ENCODE peak calls at places on chromosomes 12 and 14, in five cellular contexts. One of them, this sample, is unnamed.

GRCh38 chr14:91243098-91243483 is 1.4 kb downstream of the GPR68 start:
- DNase-seq in left lung: no peak
- DNase-seq in lower lobe of right lung: no peak
- DNase-seq in neural progenitor cell: no peak
- DNase-seq in A549: no peak
- DNase-seq in this sample: no peak

GRCh38 chr12:43884683-43885410 is 49.0 kb downstream of the TMEM117 start:
- DNase-seq in left lung: no peak
- DNase-seq in lower lobe of right lung: no peak
- DNase-seq in neural progenitor cell: peak
- DNase-seq in A549: no peak
- DNase-seq in this sample: no peak

GRCh38 chr14:62329427-62329826 is 567.2 kb downstream of the SNAPC1 start:
- DNase-seq in left lung: no peak
- DNase-seq in lower lobe of right lung: no peak
- DNase-seq in neural progenitor cell: no peak
- DNase-seq in A549: no peak
- DNase-seq in this sample: no peak

GRCh38 chr14:101564819-101565698 is 3.8 kb downstream of the DIO3 start:
- DNase-seq in left lung: no peak
- DNase-seq in lower lobe of right lung: peak
- DNase-seq in neural progenitor cell: peak
- DNase-seq in A549: no peak
- DNase-seq in this sample: no peak

GRCh38 chr12:95177201-95177768 is 40.0 kb downstream of the FGD6 start:
- DNase-seq in left lung: no peak
- DNase-seq in lower lobe of right lung: no peak
- DNase-seq in neural progenitor cell: no peak
- DNase-seq in A549: no peak
- DNase-seq in this sample: no peak

GRCh38 chr12:98653866-98654493 is 8.9 kb downstream of the APAF1 start:
- DNase-seq in left lung: no peak
- DNase-seq in lower lobe of right lung: no peak
- DNase-seq in neural progenitor cell: peak
- DNase-seq in A549: peak
- DNase-seq in this sample: peak

GRCh38 chr12:3668479-3669165 is 84.3 kb downstream of the CRACR2A start:
- DNase-seq in left lung: no peak
- DNase-seq in lower lobe of right lung: no peak
- DNase-seq in neural progenitor cell: no peak
- DNase-seq in A549: no peak
- DNase-seq in this sample: no peak

GRCh38 chr12:47736877-47737676 is 11.8 kb upstream of the ENDOU start:
- DNase-seq in left lung: peak
- DNase-seq in lower lobe of right lung: peak
- DNase-seq in neural progenitor cell: no peak
- DNase-seq in A549: no peak
- DNase-seq in this sample: no peak

GRCh38 chr14:24712909-24713308 is 78.9 kb upstream of the GZMB start:
- DNase-seq in left lung: no peak
- DNase-seq in lower lobe of right lung: no peak
- DNase-seq in neural progenitor cell: no peak
- DNase-seq in A549: no peak
- DNase-seq in this sample: no peak

GRCh38 chr14:32430326-32430725 is 101.2 kb downstream of the AKAP6 start:
- DNase-seq in left lung: no peak
- DNase-seq in lower lobe of right lung: no peak
- DNase-seq in neural progenitor cell: no peak
- DNase-seq in A549: no peak
- DNase-seq in this sample: no peak

GRCh38 chr12:39623919-39624318 is 4.3 kb upstream of the ABCD2 start:
- DNase-seq in left lung: no peak
- DNase-seq in lower lobe of right lung: no peak
- DNase-seq in neural progenitor cell: no peak
- DNase-seq in A549: no peak
- DNase-seq in this sample: no peak

GRCh38 chr12:71594214-71594948 is 69.3 kb downstream of the ZFC3H1 start:
- DNase-seq in left lung: no peak
- DNase-seq in lower lobe of right lung: no peak
- DNase-seq in neural progenitor cell: no peak
- DNase-seq in A549: peak
- DNase-seq in this sample: no peak

GRCh38 chr14:51776102-51776894 is 84.1 kb upstream of the GNG2 start:
- DNase-seq in left lung: no peak
- DNase-seq in lower lobe of right lung: no peak
- DNase-seq in neural progenitor cell: peak
- DNase-seq in A549: peak
- DNase-seq in this sample: no peak

GRCh38 chr12:50220357-50221061 is 53.3 kb upstream of the CERS5 start:
- DNase-seq in left lung: no peak
- DNase-seq in lower lobe of right lung: no peak
- DNase-seq in neural progenitor cell: peak
- DNase-seq in A549: no peak
- DNase-seq in this sample: no peak

GRCh38 chr12:117120787-117121186 is 21.6 kb upstream of the TESC start:
- DNase-seq in left lung: no peak
- DNase-seq in lower lobe of right lung: no peak
- DNase-seq in neural progenitor cell: no peak
- DNase-seq in A549: no peak
- DNase-seq in this sample: no peak

GRCh38 chr14:67577909-67578749 is 21.9 kb downstream of the PIGH start:
- DNase-seq in left lung: no peak
- DNase-seq in lower lobe of right lung: peak
- DNase-seq in neural progenitor cell: no peak
- DNase-seq in A549: no peak
- DNase-seq in this sample: no peak

GRCh38 chr12:101783150-101783549 is 43.9 kb upstream of the SYCP3 start:
- DNase-seq in left lung: no peak
- DNase-seq in lower lobe of right lung: no peak
- DNase-seq in neural progenitor cell: no peak
- DNase-seq in A549: no peak
- DNase-seq in this sample: peak

GRCh38 chr12:69982081-69982480 is 157.1 kb downstream of the MYRFL start:
- DNase-seq in left lung: no peak
- DNase-seq in lower lobe of right lung: no peak
- DNase-seq in neural progenitor cell: no peak
- DNase-seq in A549: no peak
- DNase-seq in this sample: no peak

GRCh38 chr12:30898846-30899245 is 27.7 kb upstream of the TSPAN11 start:
- DNase-seq in left lung: no peak
- DNase-seq in lower lobe of right lung: no peak
- DNase-seq in neural progenitor cell: no peak
- DNase-seq in A549: no peak
- DNase-seq in this sample: no peak

GRCh38 chr12:6524648-6525047 is 9.7 kb upstream of the GAPDH start:
- DNase-seq in left lung: no peak
- DNase-seq in lower lobe of right lung: no peak
- DNase-seq in neural progenitor cell: no peak
- DNase-seq in A549: no peak
- DNase-seq in this sample: no peak

GRCh38 chr14:26707234-26707633 is 109.4 kb upstream of the NOVA1 start:
- DNase-seq in left lung: no peak
- DNase-seq in lower lobe of right lung: no peak
- DNase-seq in neural progenitor cell: no peak
- DNase-seq in A549: no peak
- DNase-seq in this sample: no peak

GRCh38 chr12:62907561-62907960 is 27.4 kb downstream of the PPM1H start:
- DNase-seq in left lung: no peak
- DNase-seq in lower lobe of right lung: no peak
- DNase-seq in neural progenitor cell: no peak
- DNase-seq in A549: no peak
- DNase-seq in this sample: no peak

GRCh38 chr12:100404769-100405407 is 48.0 kb downstream of the SLC17A8 start:
- DNase-seq in left lung: peak
- DNase-seq in lower lobe of right lung: peak
- DNase-seq in neural progenitor cell: peak
- DNase-seq in A549: no peak
- DNase-seq in this sample: no peak

GRCh38 chr12:104668274-104668718 is 211.5 kb downstream of the CHST11 start:
- DNase-seq in left lung: no peak
- DNase-seq in lower lobe of right lung: peak
- DNase-seq in neural progenitor cell: no peak
- DNase-seq in A549: no peak
- DNase-seq in this sample: no peak

GRCh38 chr12:58529114-58529665 is 391.1 kb downstream of the LRIG3 start:
- DNase-seq in left lung: no peak
- DNase-seq in lower lobe of right lung: no peak
- DNase-seq in neural progenitor cell: no peak
- DNase-seq in A549: no peak
- DNase-seq in this sample: no peak

GRCh38 chr14:71141701-71142374 is 234.6 kb downstream of the PCNX1 start:
- DNase-seq in left lung: no peak
- DNase-seq in lower lobe of right lung: no peak
- DNase-seq in neural progenitor cell: no peak
- DNase-seq in A549: no peak
- DNase-seq in this sample: no peak

GRCh38 chr12:54355104-54355815 is 9.0 kb downstream of the GPR84 start:
- DNase-seq in left lung: no peak
- DNase-seq in lower lobe of right lung: no peak
- DNase-seq in neural progenitor cell: peak
- DNase-seq in A549: no peak
- DNase-seq in this sample: no peak
- TF ChIP-seq CTCF in left lung: no peak
- TF ChIP-seq CTCF in lower lobe of right lung: no peak
- TF ChIP-seq CTCF in neural progenitor cell: peak
- TF ChIP-seq CTCF in A549: no peak
- TF ChIP-seq CTCF in this sample: no peak

GRCh38 chr14:94143239-94143638 is 13.8 kb upstream of the IFI27L2 start:
- DNase-seq in left lung: no peak
- DNase-seq in lower lobe of right lung: no peak
- DNase-seq in neural progenitor cell: peak
- DNase-seq in A549: no peak
- DNase-seq in this sample: no peak
- TF ChIP-seq CTCF in left lung: no peak
- TF ChIP-seq CTCF in lower lobe of right lung: no peak
- TF ChIP-seq CTCF in neural progenitor cell: peak
- TF ChIP-seq CTCF in A549: no peak
- TF ChIP-seq CTCF in this sample: peak

DNA sequence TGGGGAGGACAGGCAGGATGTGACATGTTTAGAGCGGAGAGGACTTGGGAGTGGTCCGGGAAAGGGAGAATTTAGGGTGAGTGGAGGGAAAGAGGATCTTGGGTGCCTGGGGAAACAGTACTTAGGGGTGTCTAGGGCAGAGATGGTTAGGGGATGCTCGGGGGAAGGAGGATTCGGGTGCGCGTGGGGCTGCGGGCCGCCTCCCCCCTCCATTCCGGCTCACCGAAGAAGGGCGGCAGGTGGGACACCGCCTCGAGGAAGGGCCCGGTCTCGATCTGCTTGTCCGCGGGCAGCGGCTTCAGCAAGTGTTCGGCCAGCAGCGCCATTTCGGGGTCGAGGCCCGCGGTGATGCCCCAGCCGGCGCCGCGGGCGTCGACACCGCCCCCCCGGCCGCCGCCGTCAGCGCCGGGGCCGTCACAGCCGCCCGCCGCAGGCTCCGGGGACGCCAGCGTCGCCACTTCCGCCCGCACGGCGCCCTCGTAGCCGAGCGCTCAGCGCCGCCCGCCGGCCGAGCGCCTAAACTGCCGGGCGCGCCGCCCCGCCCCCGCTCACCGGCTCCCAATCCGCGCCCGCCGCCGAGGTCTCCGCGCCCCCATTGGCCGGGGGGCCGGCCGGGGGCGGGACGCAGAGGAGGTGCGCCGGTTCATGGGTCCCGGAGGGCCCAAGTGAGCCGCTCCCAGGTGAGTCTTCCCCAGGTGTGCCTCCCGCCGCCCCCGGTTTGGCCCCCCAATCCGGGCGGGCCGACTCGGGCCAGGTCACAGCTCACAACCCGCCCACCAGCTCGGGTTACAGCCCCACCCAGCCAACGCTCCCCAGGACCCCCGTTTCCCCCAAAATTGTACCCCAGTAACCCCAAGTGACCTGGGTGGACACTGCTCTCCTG is at the start of gene GLTP:
- DNase-seq in left lung: peak
- DNase-seq in lower lobe of right lung: peak
- DNase-seq in neural progenitor cell: peak
- DNase-seq in A549: peak
- DNase-seq in this sample: no peak
- TF ChIP-seq CTCF in left lung: peak
- TF ChIP-seq CTCF in lower lobe of right lung: peak
- TF ChIP-seq CTCF in neural progenitor cell: peak
- TF ChIP-seq CTCF in A549: peak
- TF ChIP-seq CTCF in this sample: peak

GRCh38 chr14:20667957-20668356 is 16.4 kb upstream of the RNASE4 start:
- DNase-seq in left lung: no peak
- DNase-seq in lower lobe of right lung: no peak
- DNase-seq in neural progenitor cell: no peak
- DNase-seq in A549: no peak
- DNase-seq in this sample: no peak

GRCh38 chr14:20658246-20658645 is 16.8 kb upstream of the OR6S1 start:
- DNase-seq in left lung: no peak
- DNase-seq in lower lobe of right lung: no peak
- DNase-seq in neural progenitor cell: no peak
- DNase-seq in A549: no peak
- DNase-seq in this sample: no peak

GRCh38 chr14:20661197-20661596 is 19.7 kb upstream of the OR6S1 start:
- DNase-seq in left lung: no peak
- DNase-seq in lower lobe of right lung: no peak
- DNase-seq in neural progenitor cell: no peak
- DNase-seq in A549: no peak
- DNase-seq in this sample: no peak

GRCh38 chr14:20659813-20660395 is 18.4 kb upstream of the OR6S1 start:
- DNase-seq in left lung: no peak
- DNase-seq in lower lobe of right lung: no peak
- DNase-seq in neural progenitor cell: no peak
- DNase-seq in A549: no peak
- DNase-seq in this sample: no peak

DNA sequence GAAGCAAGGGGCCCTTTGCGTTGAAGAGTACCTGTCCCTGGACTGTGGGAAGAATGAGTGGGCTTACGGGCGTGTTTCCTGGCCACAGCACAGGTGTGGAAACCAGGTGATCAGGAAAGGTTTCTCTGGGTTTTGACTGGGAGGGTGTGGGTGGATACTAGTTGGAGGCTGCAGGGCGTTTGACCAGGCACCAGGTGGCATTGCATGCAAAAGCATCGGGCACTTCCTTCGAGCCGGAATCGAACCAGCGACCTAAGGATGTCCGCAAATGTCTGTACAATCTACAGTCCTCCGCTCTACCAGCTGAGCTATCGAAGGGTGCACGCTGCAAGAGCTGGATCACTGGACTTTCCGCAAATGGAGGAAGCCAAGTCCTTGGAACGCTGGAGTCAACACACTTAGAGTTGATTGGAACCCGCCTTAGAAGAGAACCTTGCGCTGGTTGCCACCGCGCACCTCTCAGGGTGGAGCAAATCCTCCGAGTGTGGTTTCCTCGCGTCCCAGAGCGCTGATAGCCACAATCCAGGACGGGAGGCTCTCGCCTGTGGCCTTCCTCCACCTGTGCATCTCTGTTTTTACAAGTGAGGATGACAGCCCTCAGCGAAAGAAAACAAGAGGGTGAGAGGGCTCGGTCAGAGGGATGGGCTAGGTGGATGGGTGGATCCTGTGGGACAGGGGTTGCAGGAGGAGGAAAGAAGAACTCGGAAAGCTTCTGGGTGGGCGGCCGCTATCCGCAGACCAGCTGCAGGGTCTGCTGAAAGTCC is 21.2 kb upstream of the RNASE4 start:
- DNase-seq in left lung: peak
- DNase-seq in lower lobe of right lung: peak
- DNase-seq in neural progenitor cell: peak
- DNase-seq in A549: peak
- DNase-seq in this sample: peak
- TF ChIP-seq CTCF in left lung: no peak
- TF ChIP-seq CTCF in lower lobe of right lung: peak
- TF ChIP-seq CTCF in neural progenitor cell: peak
- TF ChIP-seq CTCF in A549: peak
- TF ChIP-seq CTCF in this sample: peak

GRCh38 chr12:14756331-14757143 is 46.7 kb downstream of the WBP11 start:
- DNase-seq in left lung: no peak
- DNase-seq in lower lobe of right lung: peak
- DNase-seq in neural progenitor cell: peak
- DNase-seq in A549: no peak
- DNase-seq in this sample: no peak
- TF ChIP-seq CTCF in left lung: peak
- TF ChIP-seq CTCF in lower lobe of right lung: peak
- TF ChIP-seq CTCF in neural progenitor cell: peak
- TF ChIP-seq CTCF in A549: peak
- TF ChIP-seq CTCF in this sample: no peak

This sample was measured in LNCaP clone FGC.